ENCODE peak calls at places on chromosomes 5 and 9, in seven cellular contexts. U is RCC 7860, J is GM03348, Y is cardiac fibroblast, P is progenitor cell of endocrine pancreas, G is heart left ventricle, N is keratinocyte. Q is an unnamed sample.

GRCh38 chr5:176653986-176654385 is 6.7 kb downstream of the TSPAN17 start:
- DNase-seq in N (no peak), Y (no peak), G (no peak), P (no peak), J (no peak), U (no peak), Q (no peak)

GRCh38 chr5:153520137-153520536 is 29.7 kb downstream of the GRIA1 start:
- DNase-seq in U (no peak), Y (no peak), G (no peak), P (no peak), N (no peak), J (no peak), Q (no peak)

GRCh38 chr9:80501635-80502034 is 929.9 kb downstream of the TLE4 start:
- DNase-seq in J (no peak), P (no peak), U (peak; percentile 46), Y (peak; percentile 85), G (no peak), N (no peak), Q (no peak)

GRCh38 chr5:56856779-56857178 is 41.4 kb downstream of the MAP3K1 start:
- DNase-seq in G (no peak), U (no peak), P (no peak), Y (no peak), N (no peak), J (no peak), Q (no peak)

GRCh38 chr5:62386824-62387223 is 16.9 kb downstream of the DIMT1 start:
- DNase-seq in N (no peak), J (no peak), U (no peak), G (no peak), P (no peak), Y (peak; percentile 15), Q (no peak)

GRCh38 chr9:133115604-133116345 is 5.3 kb downstream of the RALGDS start:
- DNase-seq in G (peak; percentile 30), P (no peak), N (no peak), U (peak; percentile 31), J (no peak), Y (no peak), Q (no peak)

GRCh38 chr9:74683322-74683721 is 186.2 kb downstream of the RORB start:
- DNase-seq in J (no peak), N (no peak), P (no peak), Y (no peak), G (no peak), U (no peak), Q (no peak)

GRCh38 chr9:83722726-83723495 is 15.2 kb upstream of the UBQLN1 start:
- DNase-seq in U (no peak), G (no peak), P (no peak), Y (no peak), J (no peak), N (no peak), Q (no peak)

GRCh38 chr9:131618071-131618479 is 72.8 kb downstream of the PRRT1B start:
- DNase-seq in U (peak; percentile 6), Y (peak; percentile 40), N (no peak), G (peak; percentile 89), J (no peak), P (no peak), Q (no peak)

GRCh38 chr9:103471241-103471640 is 476.1 kb downstream of the CYLC2 start:
- DNase-seq in U (no peak), N (no peak), P (no peak), G (no peak), Y (no peak), J (no peak), Q (no peak)

GRCh38 chr9:81635526-81636279 is 53.6 kb downstream of the TLE1 start:
- DNase-seq in N (no peak), P (no peak), J (peak; percentile 72), Y (no peak), G (no peak), U (no peak), Q (no peak)

GRCh38 chr5:61624966-61625681 is 293.1 kb downstream of the ZSWIM6 start:
- DNase-seq in J (no peak), U (no peak), G (no peak), Y (no peak), N (no peak), P (no peak), Q (no peak)

GRCh38 chr9:109278848-109279247 is 42.0 kb downstream of the EPB41L4B start:
- DNase-seq in U (no peak), G (no peak), N (no peak), Y (no peak), J (no peak), P (no peak), Q (no peak)

GRCh38 chr9:93673271-93673843 is 97.0 kb downstream of the PHF2 start:
- DNase-seq in N (no peak), G (peak; percentile 33), U (no peak), J (peak; percentile 58), P (peak; percentile 5), Y (no peak), Q (peak; percentile 37)

GRCh38 chr5:72355706-72356299 is 35.6 kb downstream of the PTCD2 start:
- DNase-seq in U (peak; percentile 29), Y (peak; percentile 58), N (no peak), P (no peak), J (peak; percentile 58), G (no peak), Q (no peak)

GRCh38 chr5:24167791-24168190 is 477.0 kb downstream of the CDH10 start:
- DNase-seq in Y (peak; percentile 0), N (no peak), U (peak; percentile 25), P (no peak), J (peak; percentile 3), G (no peak), Q (no peak)

GRCh38 chr9:83628540-83628939 is 5.6 kb downstream of the IDNK start:
- DNase-seq in U (no peak), N (no peak), J (no peak), G (no peak), Y (no peak), P (no peak), Q (no peak)

Q was measured in H1.